ENCODE peak calls at places on chromosome 11, in nine cellular contexts. G is AG08395; P is DMS153; C is trophoblast cell; E is hypothalamus; L is central memory CD4-positive, alpha-beta T cell; K is stimulated activated CD4-positive, alpha-beta T cell treated with anti-CD3 and anti-CD28 coated beads, Interleukin-15, amount 100 ng/mL, for 48 hours; T is NCI-H524; H is stimulated activated CD8-positive, alpha-beta memory T cell treated with anti-CD3 and anti-CD28 coated beads, Interleukin-4, amount 100 ng/mL, for 24 hours. N is an unnamed sample.

GRCh38 chr11:62132188-62132587 is 8.4 kb downstream of the INCENP start:
- DNase-seq in L (no peak), K (no peak), C (no peak), G (peak; percentile 21), P (no peak), E (no peak), H (no peak), T (no peak), N (no peak)

GRCh38 chr11:608751-609354 is 6.9 kb downstream of the IRF7 start:
- DNase-seq in C (no peak), G (no peak), K (no peak), P (no peak), H (no peak), T (no peak), L (no peak), E (no peak), N (no peak)

GRCh38 chr11:77081381-77081851 is 14.6 kb downstream of the CAPN5 start:
- DNase-seq in G (no peak), T (no peak), C (no peak), E (no peak), K (no peak), P (no peak), H (no peak), L (no peak), N (no peak)

GRCh38 chr11:68942751-68943271 is 38.0 kb downstream of the MRGPRD start:
- DNase-seq in K (no peak), T (no peak), L (no peak), H (no peak), P (no peak), G (no peak), C (no peak), E (no peak), N (no peak)

GRCh38 chr11:117159892-117160291 is 15.8 kb downstream of the PAFAH1B2 start:
- DNase-seq in C (no peak), T (no peak), E (no peak), P (no peak), K (no peak), L (no peak), G (no peak), H (no peak), N (no peak)

GRCh38 chr11:13260963-13261599 is 16.5 kb upstream of the BMAL1 start:
- DNase-seq in C (no peak), K (no peak), L (no peak), T (no peak), E (no peak), H (no peak), P (no peak), G (peak; percentile 40), N (no peak)

GRCh38 chr11:90453525-90453924 is 230.7 kb upstream of the CHORDC1 start:
- DNase-seq in E (no peak), K (no peak), T (no peak), P (no peak), L (no peak), G (no peak), H (no peak), C (no peak), N (no peak)

GRCh38 chr11:85517272-85517671 is 109.9 kb downstream of the DLG2 start:
- DNase-seq in T (no peak), G (no peak), E (no peak), K (no peak), P (no peak), C (no peak), H (no peak), L (no peak), N (no peak)

GRCh38 chr11:120540744-120541143 is 29.2 kb downstream of the GRIK4 start:
- DNase-seq in H (no peak), C (peak; percentile 40), E (no peak), L (no peak), T (no peak), P (no peak), K (no peak), G (no peak), N (no peak)

GRCh38 chr11:66879583-66879982 is 22.7 kb downstream of the LRFN4 start:
- DNase-seq in E (no peak), C (no peak), L (no peak), T (no peak), H (no peak), K (no peak), G (no peak), P (no peak), N (no peak)

GRCh38 chr11:121321614-121322243 is 29.2 kb downstream of the SC5D start:
- DNase-seq in H (no peak), K (no peak), C (no peak), P (peak; percentile 57), L (peak; percentile 23), E (no peak), G (peak; percentile 52), T (peak; percentile 40), N (no peak)

GRCh38 chr11:65291613-65292012 is 23.1 kb upstream of the CDC42EP2 start:
- DNase-seq in L (no peak), K (no peak), C (peak; percentile 20), H (no peak), P (no peak), E (peak; percentile 68), G (peak; percentile 52), T (no peak), N (no peak)

GRCh38 chr11:3130269-3131071 is 34.6 kb downstream of the OSBPL5 start:
- DNase-seq in G (no peak), K (no peak), H (no peak), P (peak; percentile 88), C (peak; percentile 15), T (peak; percentile 9), E (no peak), L (no peak), N (no peak)

GRCh38 chr11:133136376-133136775 is 395.9 kb downstream of the OPCML start:
- DNase-seq in G (no peak), P (no peak), E (no peak), H (no peak), T (no peak), L (no peak), K (no peak), C (no peak), N (no peak)

GRCh38 chr11:12675951-12676711 is 1.9 kb downstream of the TEAD1 start:
- DNase-seq in C (no peak), L (no peak), H (no peak), P (no peak), E (no peak), K (no peak), T (no peak), G (no peak), N (no peak)

GRCh38 chr11:16945671-16946469 is 68.3 kb downstream of the PLEKHA7 start:
- DNase-seq in L (peak; percentile 13), K (peak; percentile 31), E (no peak), T (no peak), C (peak; percentile 58), H (no peak), G (peak; percentile 71), P (peak; percentile 59), N (peak; percentile 49)

GRCh38 chr11:47487421-47487820 is 38.5 kb upstream of the RAPSN start:
- DNase-seq in P (no peak), T (no peak), H (no peak), E (no peak), L (no peak), K (no peak), G (no peak), C (no peak), N (no peak)

GRCh38 chr11:3134218-3134621 is 30.9 kb downstream of the OSBPL5 start:
- DNase-seq in T (no peak), E (no peak), K (no peak), L (no peak), H (no peak), P (no peak), G (no peak), C (no peak), N (no peak)

GRCh38 chr11:120500414-120500936 is 11.1 kb upstream of the GRIK4 start:
- DNase-seq in K (no peak), P (no peak), E (no peak), H (no peak), T (no peak), L (no peak), C (no peak), G (no peak), N (no peak)

N was measured in NK-92 treated with Interleukin-12 subunit alpha and Interleukin-12 subunit beta, amount 100 ng/mL, for 24 hours.